ENCODE peak calls at places on chromosomes 11 and 22, in eight cellular contexts. F, R, C, M, P, G, W and Q are unnamed samples.
A peak's percentile ranks its signal among the peaks of the same experiment; 100 is the strongest.

GRCh38 chr22:37843746-37844089 is 416 bp downstream of the ANKRD54 start:
- DNase-seq in F (peak; percentile 30), M (no peak), G (no peak), R (no peak), W (peak; percentile 28), C (no peak), P (no peak), Q (no peak)

GRCh38 chr22:26828311-26828710 is 170.9 kb downstream of the MIAT start:
- DNase-seq in W (no peak), C (no peak), P (no peak), G (no peak), M (no peak), F (no peak), R (no peak), Q (no peak)

GRCh38 chr11:130675456-130675855 is 227.0 kb downstream of the ADAMTS15 start:
- DNase-seq in F (peak; percentile 87), C (no peak), G (no peak), P (peak; percentile 89), R (no peak), M (no peak), W (no peak), Q (no peak)

GRCh38 chr11:44747339-44747738 is 20.6 kb downstream of the TSPAN18 start:
- DNase-seq in W (no peak), G (peak; percentile 59), F (no peak), M (no peak), P (no peak), R (peak; percentile 3), C (no peak), Q (no peak)

GRCh38 chr11:96365493-96365892 is 22.5 kb upstream of the MAML2 start:
- DNase-seq in G (no peak), W (no peak), C (no peak), M (no peak), F (no peak), R (no peak), P (no peak), Q (no peak)

GRCh38 chr11:59778122-59778521 is 22.9 kb downstream of the STX3 start:
- DNase-seq in P (no peak), C (no peak), R (no peak), M (no peak), F (no peak), W (no peak), G (no peak), Q (no peak)

GRCh38 chr11:359181-359714 is 10.1 kb upstream of the B4GALNT4 start:
- DNase-seq in M (no peak), P (no peak), G (no peak), C (no peak), W (no peak), F (no peak), R (no peak), Q (no peak)

GRCh38 chr11:131980199-131980598 is 609.8 kb downstream of the NTM start:
- DNase-seq in G (no peak), F (no peak), P (no peak), M (no peak), W (no peak), C (no peak), R (no peak), Q (no peak)

GRCh38 chr11:119885861-119886567 is 157.0 kb upstream of the NECTIN1 start:
- DNase-seq in M (no peak), F (no peak), C (no peak), R (no peak), W (no peak), G (no peak), P (no peak), Q (no peak)

GRCh38 chr22:48740086-48740730 is 1087.5 kb downstream of the BRD1 start:
- DNase-seq in M (no peak), F (no peak), C (no peak), R (peak; percentile 20), P (no peak), W (no peak), G (no peak), Q (no peak)

GRCh38 chr11:2528301-2529050 is 83.7 kb downstream of the KCNQ1 start:
- DNase-seq in C (no peak), G (no peak), M (no peak), W (no peak), F (no peak), R (no peak), P (no peak), Q (no peak)

GRCh38 chr11:69368119-69368880 is 74.3 kb downstream of the MYEOV start:
- DNase-seq in M (no peak), C (peak; percentile 28), G (no peak), F (peak; percentile 1), P (no peak), R (peak; percentile 7), W (no peak), Q (no peak)

GRCh38 chr11:77598195-77598594 is 8.4 kb downstream of the AQP11 start:
- DNase-seq in C (no peak), F (no peak), M (no peak), G (no peak), W (no peak), P (no peak), R (no peak), Q (no peak)

GRCh38 chr22:36445158-36445668 is 36.2 kb downstream of the TXN2 start:
- DNase-seq in G (no peak), M (no peak), C (no peak), F (peak; percentile 61), W (no peak), P (peak; percentile 90), R (no peak), Q (no peak)
- H3K27ac ChIP-seq in G (no peak overlapping the region), M (no peak overlapping the region), C (peak overlapping the region; percentile 63), F (peak overlapping the region; percentile 57), W (no peak overlapping the region), P (peak overlapping the region; percentile 82), R (no peak overlapping the region), Q (no peak overlapping the region)

GRCh38 chr11:67439321-67440228 is 2.1 kb upstream of the PTPRCAP start:
- DNase-seq in P (no peak), G (peak; percentile 40), F (no peak), R (peak; percentile 63), W (no peak), M (no peak), C (no peak), Q (no peak)

GRCh38 chr11:67441082-67441683 is 2.1 kb downstream of the CORO1B start:
- DNase-seq in G (no peak), R (no peak), W (no peak), C (no peak), P (no peak), F (no peak), M (no peak), Q (no peak)

GRCh38 chr11:67441731-67442401 is 1.4 kb downstream of the CORO1B start:
- DNase-seq in F (no peak), G (peak; percentile 56), W (no peak), R (no peak), P (no peak), M (no peak), C (no peak), Q (no peak)

GRCh38 chr11:67438121-67438902 is 830 bp upstream of the PTPRCAP start:
- DNase-seq in W (peak; percentile 77), M (no peak), P (no peak), G (peak; percentile 68), R (peak; percentile 58), F (no peak), C (no peak), Q (no peak)

GRCh38 chr11:67440229-67441081 is 2.8 kb downstream of the CORO1B start:
- DNase-seq in M (no peak), R (no peak), C (no peak), P (no peak), W (no peak), G (no peak), F (no peak), Q (no peak)
- H3K27ac ChIP-seq in M (no peak overlapping the region), R (no peak overlapping the region), C (peak overlapping the region; percentile 17), P (no peak overlapping the region), W (no peak overlapping the region), G (peak overlapping the region; percentile 85), F (peak overlapping the region; percentile 49), Q (peak overlapping the region; percentile 31)

GRCh38 chr11:35073691-35074382 is 65.1 kb upstream of the CD44 start:
- DNase-seq in C (no peak), R (no peak), W (no peak), P (no peak), M (no peak), G (no peak), F (no peak), Q (no peak)
- H3K27ac ChIP-seq in C (no peak overlapping the region), R (no peak overlapping the region), W (no peak overlapping the region), P (no peak overlapping the region), M (no peak overlapping the region), G (no peak overlapping the region), F (no peak overlapping the region), Q (no peak overlapping the region)

GRCh38 chr22:31229402-31230140 is 17.5 kb downstream of the LIMK2 start:
- DNase-seq in F (peak; percentile 77), M (no peak), C (no peak), W (no peak), P (no peak), G (no peak), R (no peak), Q (no peak)

GRCh38 chr22:31235076-31235475 is 23.0 kb downstream of the LIMK2 start:
- DNase-seq in C (no peak), W (no peak), F (peak; percentile 36), G (no peak), R (no peak), M (no peak), P (no peak), Q (no peak)

GRCh38 chr22:31230155-31230870 is 18.2 kb downstream of the LIMK2 start:
- DNase-seq in F (no peak), C (no peak), P (no peak), M (no peak), R (no peak), W (no peak), G (no peak), Q (no peak)

GRCh38 chr22:31230871-31231621 is 18.9 kb downstream of the LIMK2 start:
- DNase-seq in F (peak; percentile 57), G (peak; percentile 69), W (peak; percentile 21), R (no peak), C (peak; percentile 52), P (peak; percentile 54), M (peak; percentile 46), Q (no peak)

GRCh38 chr22:31233001-31233400 is 20.9 kb downstream of the LIMK2 start:
- DNase-seq in G (no peak), R (no peak), P (no peak), F (no peak), C (no peak), W (no peak), M (no peak), Q (no peak)
- H3K27ac ChIP-seq in G (no peak overlapping the region), R (no peak overlapping the region), P (no peak overlapping the region), F (no peak overlapping the region), C (no peak overlapping the region), W (no peak overlapping the region), M (no peak overlapping the region), Q (no peak overlapping the region)

DNA sequence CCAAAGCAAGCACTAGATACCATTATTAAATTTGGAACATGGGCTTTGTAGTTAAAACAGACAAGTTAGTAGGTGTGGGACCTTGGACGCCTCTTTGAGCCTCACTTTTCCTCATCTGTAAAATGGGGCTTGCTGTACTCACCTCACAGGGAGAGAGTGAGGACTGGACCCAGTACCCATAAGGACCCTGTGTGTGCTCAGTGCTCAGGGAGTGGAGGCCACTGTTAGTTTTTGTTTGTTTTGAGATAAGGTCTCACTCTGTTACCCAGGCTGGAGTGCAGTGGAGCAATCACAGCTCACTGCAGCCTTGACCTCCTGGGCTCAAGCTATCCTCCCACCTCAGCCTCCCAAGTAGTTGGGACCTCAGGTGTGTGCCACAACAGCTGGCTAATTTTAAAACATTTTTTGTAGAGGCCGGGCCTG is 8.9 kb downstream of the RAPSN start:
- DNase-seq in G (no peak), F (no peak), R (no peak), M (no peak), C (no peak), P (no peak), W (no peak), Q (no peak)
- H3K27ac ChIP-seq in G (no peak overlapping the region), F (no peak overlapping the region), R (no peak overlapping the region), M (no peak overlapping the region), C (no peak overlapping the region), P (no peak overlapping the region), W (no peak overlapping the region), Q (no peak overlapping the region)

GRCh38 chr11:94749367-94749766 is 18.8 kb upstream of the AMOTL1 start:
- DNase-seq in G (no peak), P (no peak), M (no peak), F (no peak), R (no peak), C (no peak), W (no peak), Q (no peak)
- H3K27ac ChIP-seq in G (no peak overlapping the region), P (no peak overlapping the region), M (no peak overlapping the region), F (no peak overlapping the region), R (no peak overlapping the region), C (no peak overlapping the region), W (no peak overlapping the region), Q (no peak overlapping the region)